ENCODE peak calls at places on chromosomes 2 and 18, in ten cellular contexts. F, S, G, M, K, C, X, Y, E and T are unnamed samples.

GRCh38 chr18:34223164-34223892 is 1.4 kb downstream of the NOL4 start:
- DNase-seq in G (no peak), C (no peak), S (peak), Y (no peak), M (no peak), F (peak), X (no peak), E (no peak), K (peak), T (no peak)

GRCh38 chr2:178327516-178327915 is 123.5 kb downstream of the PRKRA start:
- DNase-seq in X (no peak), G (no peak), S (no peak), M (no peak), F (no peak), Y (no peak), K (no peak), C (no peak), E (no peak), T (no peak)

GRCh38 chr2:168034586-168034985 is 212.8 kb downstream of the STK39 start:
- DNase-seq in E (no peak), X (no peak), M (no peak), K (no peak), G (no peak), S (no peak), C (no peak), F (no peak), Y (no peak), T (no peak)

GRCh38 chr2:45889053-45889452 is 237.6 kb downstream of the PRKCE start:
- DNase-seq in M (no peak), X (no peak), C (no peak), E (no peak), Y (no peak), G (peak), K (no peak), F (no peak), S (peak), T (no peak)

GRCh38 chr2:225064362-225064761 is 22.1 kb upstream of the DOCK10 start:
- DNase-seq in X (no peak), F (no peak), G (no peak), S (no peak), C (no peak), M (no peak), Y (no peak), K (no peak), E (no peak), T (no peak)

GRCh38 chr2:224055101-224055500 is 16.0 kb upstream of the SERPINE2 start:
- DNase-seq in E (no peak), Y (no peak), C (no peak), S (no peak), M (no peak), G (no peak), F (peak), K (no peak), X (no peak), T (no peak)

GRCh38 chr2:109615637-109616144 is 1.5 kb downstream of the SOWAHC start:
- DNase-seq in K (peak), C (no peak), G (no peak), M (no peak), E (no peak), Y (no peak), X (no peak), F (peak), S (no peak), T (no peak)

GRCh38 chr18:42414756-42415454 is 459.9 kb downstream of the PIK3C3 start:
- DNase-seq in X (peak), S (no peak), E (no peak), C (no peak), M (no peak), Y (peak), K (no peak), G (no peak), F (peak), T (no peak)

GRCh38 chr2:235555356-235555755 is 61.5 kb downstream of the AGAP1 start:
- DNase-seq in K (peak), G (no peak), Y (no peak), F (no peak), C (no peak), M (no peak), S (no peak), E (no peak), X (no peak), T (no peak)

GRCh38 chr2:127510073-127510472 is 16.2 kb downstream of the IWS1 start:
- DNase-seq in K (no peak), G (no peak), S (no peak), E (no peak), Y (no peak), C (no peak), M (no peak), F (no peak), X (no peak), T (no peak)

GRCh38 chr2:49000692-49001091 is 153.6 kb downstream of the FSHR start:
- DNase-seq in M (no peak), S (peak), G (no peak), X (no peak), E (no peak), F (no peak), C (no peak), Y (no peak), K (no peak), T (no peak)

GRCh38 chr2:96491860-96492497 is 13.2 kb downstream of the NEURL3 start:
- DNase-seq in M (no peak), E (no peak), C (no peak), X (no peak), K (no peak), S (no peak), Y (no peak), G (no peak), F (no peak), T (no peak)

GRCh38 chr2:100941646-100942240 is 60.3 kb upstream of the RPL31 start:
- DNase-seq in X (no peak), G (no peak), F (no peak), E (no peak), S (no peak), C (no peak), M (no peak), K (no peak), Y (peak), T (no peak)

GRCh38 chr2:227325056-227325823 is at the start of gene MFF:
- DNase-seq in M (peak), E (peak), Y (peak), C (peak), G (peak), F (peak), K (peak), S (peak), X (peak), T (peak)
- TF ChIP-seq CTCF in M (no peak), E (peak), Y (peak), C (peak), G (peak), F (peak), K (peak), S (peak), X (peak), T (peak)

GRCh38 chr2:3142210-3142609 is 235.4 kb downstream of the EIPR1 start:
- DNase-seq in M (no peak), F (no peak), X (no peak), E (no peak), C (no peak), G (no peak), S (no peak), K (no peak), Y (no peak), T (no peak)

GRCh38 chr2:3135676-3136075 is 241.9 kb downstream of the EIPR1 start:
- DNase-seq in M (no peak), E (no peak), C (no peak), K (no peak), G (no peak), Y (no peak), X (no peak), S (no peak), F (no peak), T (no peak)

GRCh38 chr2:3141696-3142095 is 235.9 kb downstream of the EIPR1 start:
- DNase-seq in Y (no peak), F (no peak), X (peak), S (no peak), C (no peak), G (no peak), M (no peak), K (no peak), E (no peak), T (no peak)

GRCh38 chr2:3137651-3138300 is 239.8 kb downstream of the EIPR1 start:
- DNase-seq in S (no peak), X (no peak), M (no peak), Y (no peak), E (no peak), K (no peak), G (no peak), C (no peak), F (no peak), T (no peak)

DNA sequence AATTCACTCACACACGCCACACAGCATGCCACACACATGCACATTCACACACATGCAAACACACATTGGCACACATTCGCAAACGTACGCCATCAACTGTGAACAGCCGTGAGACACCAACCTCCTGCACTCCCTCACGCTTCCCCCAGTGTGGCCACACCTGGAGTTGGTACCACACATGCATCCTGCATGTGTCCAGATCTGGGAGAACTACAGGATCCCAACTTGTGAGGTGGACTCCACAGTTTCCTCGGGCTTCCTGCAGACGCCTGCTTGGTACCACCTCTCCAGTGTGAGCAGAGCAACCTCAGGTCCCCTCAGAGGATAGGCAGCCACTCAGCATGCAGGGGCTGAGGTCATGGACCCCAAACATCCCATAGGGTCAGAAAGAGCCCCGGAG is 239.0 kb downstream of the EIPR1 start:
- DNase-seq in Y (no peak), S (no peak), E (no peak), F (no peak), M (no peak), G (no peak), K (no peak), X (no peak), C (no peak), T (no peak)
- TF ChIP-seq CTCF in Y (no peak), S (no peak), E (no peak), F (no peak), M (no peak), G (no peak), K (no peak), X (no peak), C (no peak), T (no peak)

DNA sequence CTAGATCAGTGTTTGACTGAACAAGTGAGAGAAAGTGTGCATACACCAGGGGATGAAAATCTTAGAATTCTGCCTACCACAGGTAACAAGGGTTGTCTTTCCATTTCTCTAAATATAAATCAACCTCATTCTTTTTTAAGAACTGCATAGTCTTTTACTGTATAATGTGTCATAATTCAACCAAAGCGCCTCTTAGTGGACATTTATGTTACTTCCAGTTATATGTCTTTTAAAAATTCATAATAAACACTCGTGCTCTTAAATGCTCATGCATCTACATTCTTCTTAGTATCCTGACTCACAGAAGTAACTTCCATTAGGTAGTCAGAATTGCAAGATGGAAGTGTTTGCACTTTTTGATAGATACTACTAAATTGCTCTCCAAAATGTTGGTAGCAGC is 76.2 kb downstream of the CHRNA1 start:
- DNase-seq in F (peak), C (no peak), X (no peak), M (no peak), Y (peak), S (no peak), G (no peak), E (no peak), K (no peak), T (no peak)
- TF ChIP-seq CTCF in F (peak), C (peak), X (peak), M (peak), Y (peak), S (peak), G (peak), E (peak), K (peak), T (no peak)

DNA sequence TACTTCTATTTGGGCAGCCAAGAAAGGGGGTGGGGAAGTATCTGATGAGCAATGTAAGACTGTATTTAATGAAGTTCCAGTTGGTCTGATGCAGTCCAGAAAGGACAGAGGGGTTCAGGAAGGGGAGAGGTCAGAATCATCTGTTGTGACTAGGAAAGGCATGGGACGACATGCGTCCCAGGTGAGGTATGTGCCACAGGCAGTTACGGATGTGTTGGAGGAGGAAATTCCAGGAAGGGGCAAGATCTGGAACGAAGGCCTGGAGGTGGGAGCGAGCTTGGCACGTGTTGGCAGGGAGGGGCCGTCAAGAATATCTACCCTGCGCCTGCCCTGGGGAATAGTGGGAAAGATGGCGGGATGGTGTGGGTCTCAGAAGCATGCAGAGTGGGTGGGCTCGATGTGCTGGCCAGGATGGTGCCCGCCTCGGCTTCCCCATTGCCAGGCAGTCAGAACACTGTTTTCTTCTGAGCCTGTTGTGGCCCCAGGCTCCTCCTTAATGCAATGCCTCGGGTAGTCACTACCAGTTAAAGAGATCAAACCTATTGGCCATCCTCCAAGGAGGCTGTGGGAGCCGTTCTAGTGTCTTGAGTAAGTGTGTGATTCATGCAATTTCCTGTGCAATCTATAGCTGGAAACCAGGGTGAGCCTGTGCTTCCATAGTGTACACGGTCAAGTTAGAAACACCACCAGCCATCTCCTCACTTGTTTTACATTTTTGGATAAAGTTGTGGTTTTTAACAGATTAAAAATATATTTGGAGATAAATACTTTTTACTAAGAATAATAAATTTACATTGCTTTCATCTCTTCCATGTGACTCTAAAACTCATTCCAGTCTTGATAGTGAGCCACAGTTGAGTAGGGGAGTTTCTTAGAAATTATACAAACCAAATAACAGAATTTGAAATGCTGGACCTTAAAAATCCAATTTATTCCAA is 57.6 kb upstream of the TXNDC2 start:
- DNase-seq in M (peak), C (peak), E (peak), S (no peak), Y (peak), F (peak), X (no peak), G (no peak), K (no peak), T (no peak)
- TF ChIP-seq CTCF in M (no peak), C (no peak), E (no peak), S (no peak), Y (no peak), F (no peak), X (no peak), G (no peak), K (no peak), T (no peak)

GRCh38 chr18:22606563-22607283 is 189.0 kb upstream of the CTAGE1 start:
- DNase-seq in M (no peak), K (peak), C (no peak), X (no peak), F (no peak), G (no peak), Y (peak), E (no peak), S (peak), T (no peak)

GRCh38 chr18:22605736-22606135 is 188.0 kb upstream of the CTAGE1 start:
- DNase-seq in M (no peak), C (no peak), X (no peak), Y (no peak), S (no peak), E (no peak), G (no peak), K (no peak), F (peak), T (no peak)

GRCh38 chr18:22613058-22613690 is 195.5 kb upstream of the CTAGE1 start:
- DNase-seq in M (peak), F (no peak), S (peak), Y (no peak), E (no peak), K (no peak), G (no peak), X (no peak), C (no peak), T (peak)

GRCh38 chr18:22607284-22607635 is 189.5 kb upstream of the CTAGE1 start:
- DNase-seq in X (no peak), M (no peak), Y (no peak), K (no peak), C (no peak), G (no peak), E (no peak), S (no peak), F (no peak), T (no peak)

DNA sequence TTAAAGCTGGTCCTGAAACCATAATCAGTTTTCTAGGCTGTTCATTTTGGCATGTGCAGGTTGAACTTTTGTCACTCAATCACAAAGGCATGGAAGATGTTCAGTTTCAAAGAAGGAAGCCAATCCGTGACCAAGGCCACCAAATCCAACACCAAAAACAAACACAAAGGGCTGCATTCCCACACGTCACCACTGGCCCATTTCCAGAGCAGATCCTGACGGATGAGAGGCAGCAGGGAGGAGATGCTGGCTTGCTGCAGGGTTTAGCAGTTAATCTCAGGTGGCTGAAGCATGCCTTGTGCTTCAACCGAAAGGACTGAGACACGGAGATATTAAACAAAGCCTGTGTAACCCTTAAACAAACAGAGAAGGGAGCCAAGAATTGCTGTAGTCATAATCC is 191.9 kb upstream of the CTAGE1 start:
- DNase-seq in E (no peak), Y (peak), G (no peak), M (peak), K (no peak), C (peak), X (peak), F (peak), S (peak), T (peak)
- TF ChIP-seq CTCF in E (no peak), Y (no peak), G (no peak), M (no peak), K (no peak), C (no peak), X (no peak), F (no peak), S (no peak), T (no peak)

GRCh38 chr2:209425082-209426071 is 1.5 kb downstream of the MAP2 start:
- DNase-seq in G (peak), E (no peak), M (no peak), F (peak), S (peak), X (no peak), K (no peak), Y (peak), C (peak), T (no peak)
- TF ChIP-seq CTCF in G (peak), E (peak), M (no peak), F (peak), S (peak), X (peak), K (peak), Y (peak), C (peak), T (no peak)

GRCh38 chr2:46952171-46952570 is 36.6 kb upstream of the MCFD2 start:
- DNase-seq in X (no peak), K (no peak), E (no peak), F (no peak), M (no peak), Y (no peak), S (no peak), G (no peak), C (no peak), T (no peak)
- TF ChIP-seq CTCF in X (no peak), K (no peak), E (no peak), F (no peak), M (no peak), Y (no peak), S (no peak), G (no peak), C (no peak), T (no peak)

DNA sequence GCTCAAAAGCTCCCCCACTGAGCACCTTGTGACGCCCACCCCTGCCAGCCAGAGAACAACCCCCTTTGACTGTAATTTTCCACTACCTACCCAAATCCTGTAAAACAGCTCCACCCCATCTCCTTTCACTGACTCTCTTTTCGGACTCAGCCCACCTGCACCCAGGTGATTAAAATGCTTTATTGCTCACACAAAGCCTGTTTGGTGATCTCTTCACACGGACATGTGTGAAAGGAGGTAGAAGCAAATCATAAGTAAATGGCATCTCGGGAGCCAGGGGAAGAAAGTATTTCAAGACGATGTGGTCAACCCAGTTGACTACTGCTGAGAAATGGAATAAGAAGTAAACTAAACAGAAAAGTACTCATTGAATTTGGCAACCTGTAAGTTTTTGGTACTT is 11.2 kb upstream of the NCKAP1 start:
- DNase-seq in G (no peak), S (no peak), C (no peak), Y (no peak), K (no peak), F (no peak), M (no peak), X (no peak), E (no peak), T (no peak)
- TF ChIP-seq CTCF in G (no peak), S (no peak), C (no peak), Y (no peak), K (no peak), F (no peak), M (no peak), X (no peak), E (no peak), T (no peak)